ENCODE peak calls at places on chromosomes 4 and X, in eight cellular contexts. P, B, X, R, A, Z, E and C are unnamed samples. For H3K79me2, the result is how much of the 10 kb centered on the place peaks cover.

GRCh38 chr4:26206981-26207380 is 113.8 kb upstream of the RBPJ start:
- DNase-seq in B (no peak), P (no peak), E (no peak), X (peak), A (no peak), Z (no peak), R (no peak), C (no peak)

GRCh38 chr4:157045507-157046127 is 30.3 kb upstream of the GLRB start:
- DNase-seq in R (peak), E (peak), B (peak), P (peak), Z (peak), X (peak), A (no peak), C (peak)

GRCh38 chr4:168667936-168668335 is 171.1 kb downstream of the PALLD start:
- DNase-seq in B (no peak), X (no peak), E (no peak), A (no peak), P (no peak), R (no peak), Z (no peak), C (no peak)

GRCh38 chr4:180028682-180029081 is 2214.5 kb upstream of the TENM3 start:
- DNase-seq in A (peak), X (peak), P (no peak), R (peak), E (peak), Z (peak), B (peak), C (peak)

GRCh38 chrX:43106009-43106408 is 328.0 kb upstream of the PPP1R2C start:
- DNase-seq in B (no peak), A (no peak), E (no peak), Z (no peak), R (no peak), X (no peak), P (no peak), C (no peak)

GRCh38 chr4:164462471-164462870 is 291.5 kb upstream of the SMIM31 start:
- DNase-seq in Z (no peak), P (no peak), B (no peak), E (no peak), X (no peak), R (no peak), A (no peak), C (no peak)

GRCh38 chr4:150518559-150518958 is 63.4 kb upstream of the MAB21L2 start:
- DNase-seq in X (peak), A (no peak), Z (no peak), R (peak), P (peak), E (no peak), B (no peak), C (no peak)

GRCh38 chrX:39058724-39059123 is 257.5 kb downstream of the MID1IP1 start:
- DNase-seq in Z (no peak), X (no peak), P (no peak), R (no peak), E (no peak), B (no peak), A (no peak), C (no peak)

GRCh38 chr4:38670061-38670894 is 6.3 kb downstream of the KLF3 start:
- DNase-seq in Z (no peak), A (no peak), B (no peak), R (no peak), X (no peak), P (no peak), E (no peak), C (peak)

GRCh38 chr4:145937990-145938611 is 522 bp downstream of the ZNF827 start:
- DNase-seq in E (no peak), Z (peak), P (peak), A (no peak), B (no peak), X (peak), R (peak), C (peak)

GRCh38 chrX:77448170-77448569 is 981 bp downstream of the FGF16 start:
- DNase-seq in B (no peak), R (no peak), X (no peak), Z (no peak), P (no peak), E (no peak), A (no peak), C (peak)

GRCh38 chr4:10578027-10578426 is 106.5 kb downstream of the CLNK start:
- DNase-seq in A (no peak), Z (no peak), P (no peak), R (no peak), B (no peak), E (no peak), X (no peak), C (no peak)

GRCh38 chr4:6720202-6720699 is 4.3 kb downstream of the BLOC1S4 start:
- DNase-seq in R (peak), P (peak), E (peak), B (peak), X (peak), A (no peak), Z (peak), C (peak)

GRCh38 chr4:25865586-25865985 is 2.8 kb upstream of the SEL1L3 start:
- DNase-seq in R (peak), B (no peak), E (peak), X (no peak), P (peak), Z (peak), A (peak), C (no peak)

GRCh38 chr4:33626242-33626641 is 2618.1 kb downstream of the ARAP2 start:
- DNase-seq in X (no peak), Z (no peak), R (no peak), P (no peak), A (no peak), E (no peak), B (no peak), C (no peak)

GRCh38 chrX:97685753-97686152 is 802.0 kb downstream of the RPA4 start:
- DNase-seq in Z (peak), B (peak), X (peak), E (peak), P (peak), A (no peak), R (peak), C (peak)

GRCh38 chrX:24487576-24487975 is 22.5 kb downstream of the PDK3 start:
- DNase-seq in A (no peak), P (no peak), E (no peak), X (no peak), Z (no peak), B (no peak), R (no peak), C (no peak)

GRCh38 chr4:109072595-109072994 is 229.9 kb downstream of the COL25A1 start:
- DNase-seq in R (peak), Z (peak), A (no peak), X (peak), P (peak), B (no peak), E (no peak), C (no peak)

GRCh38 chr4:107261241-107261874 is 225.2 kb upstream of the DKK2 start:
- DNase-seq in R (peak), P (no peak), E (no peak), A (no peak), X (no peak), Z (no peak), B (no peak), C (no peak)

GRCh38 chr4:95548738-95549245 is at the start of gene UNC5C:
- DNase-seq in Z (peak), R (peak), B (no peak), A (no peak), E (no peak), X (peak), P (peak), C (peak)

DNA sequence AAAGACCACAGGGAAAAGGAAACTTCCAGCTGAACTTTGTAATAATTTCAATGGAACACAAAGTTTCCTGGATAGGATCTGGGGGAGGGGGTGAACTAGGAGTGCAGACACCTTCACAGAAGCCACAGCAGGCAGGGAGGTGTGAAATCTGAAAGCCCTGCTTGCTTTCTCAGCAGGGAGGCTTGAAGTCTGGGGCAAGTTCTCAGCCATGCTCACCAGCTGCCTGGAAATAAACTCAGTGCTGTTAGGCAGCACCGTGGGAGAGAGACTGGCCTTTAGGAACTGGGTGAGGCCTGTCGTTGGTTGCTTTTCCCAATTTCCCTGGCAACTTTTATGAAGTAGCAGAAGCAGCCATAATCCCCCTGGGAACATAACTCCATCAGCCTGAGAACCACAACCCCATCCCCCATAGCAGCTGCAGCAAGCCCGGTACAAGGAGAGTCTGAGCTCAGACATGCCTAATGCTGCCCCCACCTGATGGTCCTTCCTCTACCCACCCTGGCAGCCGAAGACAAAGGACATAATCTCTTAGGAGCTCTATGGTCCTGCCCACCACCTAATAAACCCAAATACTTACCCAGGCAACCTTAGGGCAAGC is 39.2 kb upstream of the NMU start:
- DNase-seq in B (no peak), Z (no peak), X (no peak), R (no peak), P (no peak), A (no peak), E (no peak), C (peak)
- H2AFZ ChIP-seq in B (no peak), Z (no peak), X (no peak), R (no peak), P (no peak), A (no peak), E (peak), C (no peak)

GRCh38 chrX:45007598-45007997 is 134.6 kb downstream of the KDM6A start:
- DNase-seq in R (no peak), X (no peak), A (no peak), Z (no peak), B (no peak), E (no peak), P (no peak), C (no peak)
- H3K79me2 ChIP-seq in R (half or more), X (under half), A (under half), Z (half or more), B (under half), E (half or more), P (half or more), C (half or more)

GRCh38 chrX:118675966-118676349 is 51.4 kb upstream of the IL13RA1 start:
- DNase-seq in R (no peak), B (no peak), Z (no peak), P (no peak), A (no peak), E (no peak), X (no peak), C (no peak)
- H2AFZ ChIP-seq in R (no peak), B (no peak), Z (no peak), P (no peak), A (no peak), E (no peak), X (no peak), C (no peak)

DNA sequence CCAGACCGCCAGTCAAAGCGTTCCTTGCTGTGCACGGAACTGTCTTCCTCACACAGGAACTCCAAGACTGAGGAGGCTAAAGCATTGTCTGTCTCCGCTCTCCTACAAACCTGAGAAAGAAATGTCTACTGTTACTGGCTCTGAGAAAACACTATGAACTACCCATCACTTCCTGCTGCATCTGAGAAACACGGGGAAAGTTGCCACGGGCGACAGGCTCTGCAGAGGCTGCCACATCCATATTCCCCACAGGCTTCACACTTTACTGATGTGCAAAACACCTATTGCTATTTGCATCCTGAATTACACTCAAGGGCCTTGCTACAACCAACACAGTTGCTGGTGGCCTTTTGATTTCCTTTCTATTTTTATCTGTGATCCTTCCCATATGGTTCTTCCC is 59.0 kb downstream of the AFAP1 start:
- DNase-seq in R (no peak), Z (no peak), P (no peak), X (no peak), A (no peak), E (no peak), B (no peak), C (no peak)
- H3K79me2 ChIP-seq in R (half or more), Z (half or more), P (half or more), X (half or more), A (under half), E (under half), B (under half), C (under half)

GRCh38 chr4:176393306-176394013 is 73.7 kb downstream of the SPCS3 start:
- DNase-seq in R (no peak), E (no peak), P (no peak), B (no peak), Z (no peak), A (no peak), X (peak), C (peak)
- H2AFZ ChIP-seq in R (no peak), E (no peak), P (peak), B (no peak), Z (no peak), A (no peak), X (peak), C (peak)

GRCh38 chr4:724131-724530 is 18.5 kb downstream of the PCGF3 start:
- DNase-seq in R (no peak), Z (no peak), E (no peak), X (no peak), A (no peak), B (peak), P (no peak), C (no peak)
- H3K79me2 ChIP-seq in R (half or more), Z (half or more), E (half or more), X (half or more), A (under half), B (under half), P (half or more), C (half or more)

DNA sequence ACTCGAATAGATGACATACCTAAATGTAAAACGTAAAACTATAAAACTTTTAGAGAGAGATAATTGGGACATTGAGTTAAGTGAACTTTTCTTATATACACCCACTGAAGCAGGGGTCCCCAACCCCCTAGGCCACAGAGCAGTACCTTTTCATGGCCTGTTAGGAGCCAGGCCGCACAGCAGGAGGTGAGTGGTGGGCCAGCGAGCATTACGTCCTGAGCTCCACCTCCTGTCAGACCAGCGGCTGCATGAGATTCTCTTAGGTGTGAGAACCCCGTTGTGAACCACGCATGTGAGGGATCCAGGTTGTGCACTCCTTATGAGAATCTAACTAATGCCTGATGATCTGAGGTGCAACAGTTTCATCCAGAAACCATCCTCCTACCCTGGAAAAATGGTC is 114.8 kb downstream of the HMX1 start:
- DNase-seq in X (no peak), E (no peak), P (no peak), A (no peak), R (no peak), B (no peak), Z (no peak), C (no peak)
- H2AFZ ChIP-seq in X (no peak), E (no peak), P (no peak), A (no peak), R (no peak), B (no peak), Z (no peak), C (no peak)

DNA sequence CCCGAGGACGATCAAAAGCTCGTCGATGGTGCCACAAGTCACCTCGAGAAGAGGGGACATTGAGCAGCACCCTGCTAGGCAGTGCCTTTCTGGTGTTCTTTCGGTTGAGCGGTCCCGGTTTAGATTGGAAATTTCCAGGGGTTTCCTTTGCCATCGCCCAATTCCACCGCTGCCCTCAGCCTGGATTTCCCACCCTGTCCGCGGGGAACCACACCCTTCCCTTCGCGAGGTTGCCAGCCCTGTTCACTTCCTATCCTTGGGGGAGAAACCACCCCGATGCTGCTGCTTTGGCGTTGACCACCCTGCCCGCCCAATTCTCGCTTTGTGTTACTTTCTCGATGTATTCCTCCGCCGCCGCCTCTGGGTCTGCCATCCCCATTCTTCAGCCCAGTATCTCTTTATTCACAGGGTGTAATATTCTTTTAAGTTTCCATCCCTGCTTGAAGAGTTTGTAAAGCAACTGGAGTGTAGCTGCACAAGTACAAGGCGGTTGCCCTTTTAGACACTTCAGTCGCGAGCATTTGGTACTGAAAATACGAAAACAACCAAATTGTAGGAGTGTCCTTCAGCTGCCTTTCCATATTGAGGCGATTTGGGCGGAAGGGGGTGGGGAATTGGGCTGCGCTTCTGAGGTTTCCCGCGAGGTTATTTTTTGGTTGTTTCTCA is 1.1 kb downstream of the OGT start:
- DNase-seq in P (peak), A (no peak), R (peak), B (peak), X (peak), E (peak), Z (peak), C (peak)
- H3K79me2 ChIP-seq in P (half or more), A (under half), R (half or more), B (half or more), X (half or more), E (half or more), Z (half or more), C (half or more)